ENCODE peak calls at places on chromosomes 3 and 15, in four cellular contexts. One of them, this sample, is unnamed.

GRCh38 chr15:31235298-31236183 is 91.1 kb upstream of the KLF13 start:
- DNase-seq in HepG2: no peak
- DNase-seq in K562: no peak
- DNase-seq in GM12878: no peak
- DNase-seq in this sample: no peak

GRCh38 chr15:52496776-52497470 is 31.8 kb downstream of the MYO5A start:
- DNase-seq in K562: no peak
- DNase-seq in HepG2: no peak
- DNase-seq in GM12878: no peak
- DNase-seq in this sample: no peak

GRCh38 chr3:153840487-153840886 is 280.7 kb upstream of the ARHGEF26 start:
- DNase-seq in HepG2: no peak
- DNase-seq in GM12878: no peak
- DNase-seq in K562: no peak
- DNase-seq in this sample: no peak

GRCh38 chr15:45185903-45186770 is 1.6 kb downstream of the SHF start:
- DNase-seq in GM12878: no peak
- DNase-seq in K562: no peak
- DNase-seq in HepG2: no peak
- DNase-seq in this sample: no peak

GRCh38 chr3:32045091-32045964 is 61.1 kb upstream of the GPD1L start:
- DNase-seq in K562: peak
- DNase-seq in GM12878: no peak
- DNase-seq in HepG2: peak
- DNase-seq in this sample: peak

GRCh38 chr15:68726246-68726645 is 94.4 kb downstream of the ANP32A start:
- DNase-seq in HepG2: no peak
- DNase-seq in GM12878: no peak
- DNase-seq in K562: no peak
- DNase-seq in this sample: no peak

GRCh38 chr3:16467368-16467767 is 46.1 kb downstream of the RFTN1 start:
- DNase-seq in K562: no peak
- DNase-seq in GM12878: peak
- DNase-seq in HepG2: no peak
- DNase-seq in this sample: no peak

GRCh38 chr3:179416681-179417080 is 34.6 kb downstream of the GNB4 start:
- DNase-seq in GM12878: no peak
- DNase-seq in HepG2: no peak
- DNase-seq in K562: no peak
- DNase-seq in this sample: no peak

GRCh38 chr3:150264560-150264959 is 143.5 kb upstream of the TSC22D2 start:
- DNase-seq in HepG2: no peak
- DNase-seq in GM12878: no peak
- DNase-seq in K562: no peak
- DNase-seq in this sample: no peak

GRCh38 chr3:189800436-189800835 is 169.2 kb downstream of the TP63 start:
- DNase-seq in K562: no peak
- DNase-seq in GM12878: no peak
- DNase-seq in HepG2: no peak
- DNase-seq in this sample: no peak

GRCh38 chr3:100324044-100324443 is 10.5 kb upstream of the NIT2 start:
- DNase-seq in K562: no peak
- DNase-seq in GM12878: no peak
- DNase-seq in HepG2: no peak
- DNase-seq in this sample: no peak

GRCh38 chr3:44906997-44907396 is 32.6 kb downstream of the TGM4 start:
- DNase-seq in HepG2: no peak
- DNase-seq in GM12878: no peak
- DNase-seq in K562: no peak
- DNase-seq in this sample: no peak

GRCh38 chr3:63333815-63334214 is 55.7 kb downstream of the SYNPR start:
- DNase-seq in K562: no peak
- DNase-seq in GM12878: no peak
- DNase-seq in HepG2: no peak
- DNase-seq in this sample: no peak

GRCh38 chr15:39596358-39597051 is 15.6 kb downstream of the THBS1 start:
- DNase-seq in K562: no peak
- DNase-seq in GM12878: no peak
- DNase-seq in HepG2: no peak
- DNase-seq in this sample: no peak

GRCh38 chr15:96334705-96335428 is 4.4 kb downstream of the NR2F2 start:
- DNase-seq in K562: no peak
- DNase-seq in HepG2: no peak
- DNase-seq in GM12878: no peak
- DNase-seq in this sample: no peak

GRCh38 chr3:9147896-9148267 is 101.6 kb downstream of the SRGAP3 start:
- DNase-seq in HepG2: no peak
- DNase-seq in GM12878: no peak
- DNase-seq in K562: no peak
- DNase-seq in this sample: no peak

GRCh38 chr3:3151513-3151912 is 24.8 kb downstream of the TRNT1 start:
- DNase-seq in GM12878: no peak
- DNase-seq in HepG2: no peak
- DNase-seq in K562: no peak
- DNase-seq in this sample: no peak

GRCh38 chr15:101062471-101063171 is 143.5 kb downstream of the LRRK1 start:
- DNase-seq in HepG2: no peak
- DNase-seq in GM12878: peak
- DNase-seq in K562: no peak
- DNase-seq in this sample: no peak

GRCh38 chr3:54358969-54359648 is 236.8 kb downstream of the CACNA2D3 start:
- DNase-seq in GM12878: no peak
- DNase-seq in K562: no peak
- DNase-seq in HepG2: no peak
- DNase-seq in this sample: no peak

GRCh38 chr3:71083726-71084131 is 499.8 kb downstream of the FOXP1 start:
- DNase-seq in GM12878: peak
- DNase-seq in HepG2: no peak
- DNase-seq in K562: no peak
- DNase-seq in this sample: no peak

GRCh38 chr15:69031013-69032001 is 16.8 kb downstream of the NOX5 start:
- DNase-seq in HepG2: no peak
- DNase-seq in K562: peak
- DNase-seq in GM12878: no peak
- DNase-seq in this sample: peak

GRCh38 chr3:156291269-156292123 is 171.1 kb downstream of the KCNAB1 start:
- DNase-seq in HepG2: no peak
- DNase-seq in GM12878: no peak
- DNase-seq in K562: no peak
- DNase-seq in this sample: no peak

GRCh38 chr3:16102905-16103364 is 71.5 kb upstream of the GALNT15 start:
- DNase-seq in GM12878: no peak
- DNase-seq in K562: no peak
- DNase-seq in HepG2: peak
- DNase-seq in this sample: no peak

GRCh38 chr3:187975571-187976360 is 178.2 kb upstream of the LPP start:
- DNase-seq in HepG2: no peak
- DNase-seq in GM12878: no peak
- DNase-seq in K562: no peak
- DNase-seq in this sample: no peak

DNA sequence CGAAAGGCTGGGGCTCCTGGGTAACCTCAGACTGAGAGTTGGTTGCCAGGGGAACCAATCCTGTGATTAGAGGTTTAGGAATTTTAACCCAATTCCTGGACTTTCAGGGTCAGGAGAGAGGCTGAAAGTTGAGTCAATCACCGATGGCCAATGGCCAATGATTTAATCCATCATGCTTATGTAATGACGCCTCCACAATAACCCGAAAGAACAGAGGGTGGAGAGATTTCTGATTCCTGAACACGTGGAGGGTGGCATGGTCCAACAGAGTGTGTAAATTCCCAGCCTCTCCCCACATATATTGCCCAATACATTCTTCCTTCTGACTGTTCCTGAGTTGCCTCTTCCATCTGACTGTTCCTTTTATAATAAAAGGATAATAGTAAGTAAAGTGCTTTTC is 137.2 kb upstream of the CBLB start:
- DNase-seq in HepG2: no peak
- DNase-seq in GM12878: no peak
- DNase-seq in K562: no peak
- DNase-seq in this sample: no peak
- TF ChIP-seq TARDBP in HepG2: no peak
- TF ChIP-seq TARDBP in GM12878: no peak
- TF ChIP-seq TARDBP in K562: no peak
- TF ChIP-seq TARDBP in this sample: no peak

DNA sequence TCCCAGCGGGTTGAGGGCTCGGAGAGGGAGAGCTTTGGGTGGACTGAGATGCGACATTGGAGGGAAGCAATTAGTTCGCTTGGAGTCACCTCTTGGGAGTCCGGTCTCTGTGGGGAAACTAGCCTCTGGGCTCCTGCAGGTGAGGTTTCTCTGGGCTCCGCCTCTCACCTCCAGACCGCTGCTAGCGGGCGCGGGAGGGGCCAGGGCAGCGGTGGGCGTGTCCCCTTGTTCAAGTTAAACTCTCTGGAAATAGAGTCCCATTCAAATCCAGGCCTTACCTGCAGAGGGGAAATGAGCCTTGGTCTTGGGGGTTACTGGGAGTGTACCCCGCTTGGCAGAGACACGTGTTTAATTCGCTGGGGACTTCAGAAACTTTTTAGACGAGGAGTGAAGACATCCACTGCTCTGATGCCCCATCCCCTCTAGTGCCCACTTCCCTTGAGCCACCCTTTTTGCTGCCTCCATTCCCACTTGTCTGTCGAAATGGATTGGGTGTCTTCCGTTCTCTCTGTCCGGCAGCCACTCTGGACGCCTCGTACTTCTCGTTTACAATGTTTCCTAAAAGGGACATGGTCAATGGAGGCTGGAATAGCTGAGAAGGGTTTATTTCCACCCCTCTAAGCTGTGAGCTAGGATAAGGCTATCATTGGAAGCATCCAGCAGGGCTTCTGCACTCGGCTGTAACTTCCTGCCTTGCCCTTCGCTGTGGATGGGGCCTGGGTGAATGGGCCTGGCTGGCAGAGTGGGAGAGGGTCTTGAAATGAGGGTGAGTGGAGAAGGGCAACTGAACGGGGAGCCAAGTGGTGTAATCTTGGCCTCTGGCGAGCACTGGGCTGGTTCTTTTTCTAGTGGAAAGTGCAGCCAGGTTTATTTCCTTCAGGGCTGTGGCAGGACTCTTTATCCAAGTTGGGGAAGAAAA is 1.1 kb downstream of the MITF start:
- DNase-seq in GM12878: no peak
- DNase-seq in HepG2: no peak
- DNase-seq in K562: peak
- DNase-seq in this sample: peak
- TF ChIP-seq TARDBP in GM12878: no peak
- TF ChIP-seq TARDBP in HepG2: no peak
- TF ChIP-seq TARDBP in K562: no peak
- TF ChIP-seq TARDBP in this sample: no peak

GRCh38 chr3:65584002-65584401 is 454.7 kb downstream of the MAGI1 start:
- DNase-seq in GM12878: no peak
- DNase-seq in HepG2: no peak
- DNase-seq in K562: no peak
- DNase-seq in this sample: no peak

GRCh38 chr3:65583203-65583602 is 455.5 kb downstream of the MAGI1 start:
- DNase-seq in GM12878: no peak
- DNase-seq in K562: no peak
- DNase-seq in HepG2: no peak
- DNase-seq in this sample: no peak

GRCh38 chr3:65582012-65582717 is 456.6 kb downstream of the MAGI1 start:
- DNase-seq in GM12878: no peak
- DNase-seq in HepG2: peak
- DNase-seq in K562: no peak
- DNase-seq in this sample: no peak

GRCh38 chr3:65577875-65578274 is 460.8 kb downstream of the MAGI1 start:
- DNase-seq in HepG2: no peak
- DNase-seq in GM12878: no peak
- DNase-seq in K562: no peak
- DNase-seq in this sample: no peak

GRCh38 chr3:65581313-65581712 is 457.4 kb downstream of the MAGI1 start:
- DNase-seq in HepG2: no peak
- DNase-seq in GM12878: no peak
- DNase-seq in K562: no peak
- DNase-seq in this sample: no peak
- TF ChIP-seq TARDBP in HepG2: no peak
- TF ChIP-seq TARDBP in GM12878: no peak
- TF ChIP-seq TARDBP in K562: no peak
- TF ChIP-seq TARDBP in this sample: no peak

GRCh38 chr15:60591491-60592385 is 112.8 kb upstream of the ICE2 start:
- DNase-seq in HepG2: no peak
- DNase-seq in GM12878: no peak
- DNase-seq in K562: no peak
- DNase-seq in this sample: peak
- TF ChIP-seq TARDBP in HepG2: no peak
- TF ChIP-seq TARDBP in GM12878: no peak
- TF ChIP-seq TARDBP in K562: no peak
- TF ChIP-seq TARDBP in this sample: no peak

GRCh38 chr3:1147326-1147725 is 54.5 kb downstream of the CNTN6 start:
- DNase-seq in GM12878: no peak
- DNase-seq in HepG2: no peak
- DNase-seq in K562: no peak
- DNase-seq in this sample: no peak
- TF ChIP-seq TARDBP in GM12878: no peak
- TF ChIP-seq TARDBP in HepG2: no peak
- TF ChIP-seq TARDBP in K562: no peak
- TF ChIP-seq TARDBP in this sample: no peak